ENCODE peak calls at places on chromosomes 6 and 20, in four cellular contexts. D is tibial nerve, F is transverse colon, B is heart left ventricle. K is an unnamed sample.

GRCh38 chr6:26532699-26533523 is 5.3 kb upstream of the HMGN4 start:
- DNase-seq in F (peak; percentile 92), D (peak; percentile 98), B (peak; percentile 81), K (peak; percentile 92)

GRCh38 chr6:72788188-72788587 is 166.3 kb downstream of the KCNQ5 start:
- DNase-seq in B (no peak), F (no peak), D (no peak), K (no peak)

GRCh38 chr6:6596529-6596928 is 8.0 kb downstream of the LY86 start:
- DNase-seq in B (peak; percentile 54), F (no peak), D (no peak), K (no peak)

GRCh38 chr6:28807682-28808280 is 116.0 kb downstream of the TRIM27 start:
- DNase-seq in F (no peak), D (no peak), B (no peak), K (no peak)

GRCh38 chr20:17874271-17875105 is 94.1 kb downstream of the SNX5 start:
- DNase-seq in D (no peak), B (no peak), F (no peak), K (no peak)

GRCh38 chr20:32537657-32538525 is 47.2 kb downstream of the NOL4L start:
- DNase-seq in B (no peak), D (no peak), F (no peak), K (no peak)

GRCh38 chr6:112007805-112008204 is 46.1 kb upstream of the CCN6 start:
- DNase-seq in B (no peak), F (peak; percentile 11), D (peak; percentile 37), K (peak; percentile 32)

GRCh38 chr6:110415297-110415916 is at the start of gene DDO:
- DNase-seq in F (peak; percentile 52), B (peak; percentile 85), D (peak; percentile 8), K (peak; percentile 83)

GRCh38 chr6:169838291-169839028 is 87.0 kb downstream of the ERMARD start:
- DNase-seq in D (no peak), B (no peak), F (no peak), K (no peak)

GRCh38 chr6:133055527-133055966 is 185.6 kb upstream of the EYA4 start:
- DNase-seq in D (no peak), B (no peak), F (no peak), K (no peak)

GRCh38 chr20:1463971-1464570 is 2.6 kb downstream of the NSFL1C start:
- DNase-seq in F (no peak), D (no peak), B (no peak), K (no peak)

GRCh38 chr20:21101453-21102251 is 4.5 kb downstream of the LINC00237 start:
- DNase-seq in B (no peak), D (no peak), F (no peak), K (no peak)

GRCh38 chr6:137403855-137404254 is 90.3 kb downstream of the OLIG3 start:
- DNase-seq in B (no peak), D (no peak), F (no peak), K (no peak)

GRCh38 chr6:5302995-5303622 is 41.8 kb downstream of the FARS2 start:
- DNase-seq in F (peak; percentile 55), D (no peak), B (peak; percentile 27), K (no peak)

GRCh38 chr6:139271056-139271455 is 20.7 kb downstream of the TXLNB start:
- DNase-seq in D (no peak), F (peak; percentile 32), B (no peak), K (no peak)

GRCh38 chr6:135722679-135723078 is 128.8 kb upstream of the PDE7B start:
- DNase-seq in B (no peak), D (no peak), F (no peak), K (no peak)

GRCh38 chr6:1107578-1107977 is 204.3 kb upstream of the FOXQ1 start:
- DNase-seq in F (no peak), B (no peak), D (no peak), K (no peak)

GRCh38 chr6:36735110-36735971 is 37.7 kb downstream of the RAB44 start:
- DNase-seq in D (peak; percentile 86), B (peak; percentile 88), F (peak; percentile 79), K (peak; percentile 87)

DNA sequence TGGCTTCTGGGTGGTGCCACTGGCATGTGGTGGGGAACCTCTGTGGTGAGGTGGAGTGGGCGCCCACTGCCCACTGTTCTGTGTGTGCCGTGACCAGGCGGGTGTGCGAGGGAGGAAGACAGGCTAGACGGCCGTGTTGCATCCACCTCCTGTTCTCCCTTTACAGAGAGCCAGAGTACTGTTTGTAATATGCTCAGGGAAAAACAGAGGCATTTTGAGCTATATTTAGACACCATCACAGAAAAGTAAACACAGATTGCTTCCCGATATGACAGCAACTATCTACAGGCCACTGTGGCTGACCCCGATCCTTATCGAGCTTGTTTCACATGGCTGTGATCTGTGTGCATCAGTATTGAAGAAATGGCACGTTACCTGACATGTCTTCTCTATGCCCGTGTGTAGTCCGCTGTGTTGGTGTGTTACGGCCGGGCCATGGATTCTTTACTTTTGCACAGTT is 45.6 kb downstream of the ARID1B start:
- DNase-seq in B (no peak), D (no peak), F (no peak), K (no peak)
- H3K4me3 ChIP-seq in B (no peak overlapping the region), D (no peak overlapping the region), F (no peak overlapping the region), K (no peak overlapping the region)

GRCh38 chr20:35729283-35729807 is 12.7 kb downstream of the RBM39 start:
- DNase-seq in D (no peak), B (no peak), F (no peak), K (no peak)
- TF ChIP-seq POLR2A in D (no peak), B (no peak), F (no peak), K (no peak)

GRCh38 chr6:30886897-30887255 is 2.6 kb downstream of the DDR1 start:
- DNase-seq in D (no peak), F (no peak), B (no peak), K (no peak)
- H3K4me3 ChIP-seq in D (no peak overlapping the region), F (no peak overlapping the region), B (no peak overlapping the region), K (no peak overlapping the region)

DNA sequence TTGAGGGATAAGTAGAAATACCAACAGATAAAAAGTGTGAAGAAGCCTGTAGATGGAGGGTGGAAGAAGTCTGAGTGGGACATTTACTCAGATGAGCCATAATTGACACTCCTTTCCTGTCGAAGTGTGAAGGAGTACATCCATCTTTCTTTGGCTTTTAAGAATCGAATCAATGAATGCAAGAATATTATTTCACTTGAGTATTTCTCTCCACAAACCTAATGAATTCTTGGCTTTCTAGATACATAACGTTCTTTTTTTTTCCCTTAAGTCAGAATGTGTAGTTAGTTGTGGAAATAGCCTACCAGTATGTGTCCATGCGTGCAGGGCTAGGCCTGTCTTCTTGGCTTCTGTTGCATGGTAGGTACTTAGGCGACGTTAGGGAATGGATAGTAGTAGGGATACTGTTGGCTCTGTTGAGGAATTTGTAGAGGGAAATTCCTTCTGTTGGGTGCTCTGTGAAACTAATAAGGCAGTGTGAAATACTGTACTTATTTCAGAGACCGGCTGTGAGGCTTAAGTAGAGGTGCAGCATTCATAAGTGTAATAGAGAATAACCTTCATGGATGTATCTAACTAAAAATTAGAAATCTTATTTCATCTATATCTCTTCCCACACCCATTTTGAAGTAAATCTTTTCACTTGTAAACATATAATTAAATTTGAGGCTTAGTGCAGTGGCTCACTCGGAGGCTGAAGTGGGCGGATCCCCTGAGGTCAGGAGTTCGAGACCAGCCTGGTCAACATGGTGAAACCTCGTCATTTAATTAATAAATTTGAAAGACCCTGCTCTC is 1.5 kb downstream of the RPS18 start:
- DNase-seq in D (no peak), F (no peak), B (no peak), K (no peak)
- TF ChIP-seq POLR2A in D (no peak), F (no peak), B (no peak), K (no peak)

GRCh38 chr6:3356056-3356823 is 97.5 kb downstream of the PSMG4 start:
- DNase-seq in B (peak; percentile 68), D (peak; percentile 78), F (peak; percentile 77), K (peak; percentile 72)

GRCh38 chr6:3356824-3357420 is 98.2 kb downstream of the PSMG4 start:
- DNase-seq in D (no peak), F (no peak), B (no peak), K (no peak)

GRCh38 chr6:3353939-3354338 is 95.2 kb downstream of the PSMG4 start:
- DNase-seq in F (no peak), D (no peak), B (no peak), K (no peak)

GRCh38 chr6:3355011-3355357 is 96.2 kb downstream of the PSMG4 start:
- DNase-seq in D (no peak), B (no peak), F (no peak), K (no peak)

GRCh38 chr6:3355358-3356055 is 96.8 kb downstream of the PSMG4 start:
- DNase-seq in D (peak; percentile 65), F (peak; percentile 46), B (peak; percentile 29), K (peak; percentile 41)
- H3K4me3 ChIP-seq in D (peak overlapping the region; percentile 49), F (no peak overlapping the region), B (peak overlapping the region; percentile 60), K (peak overlapping the region; percentile 27)

GRCh38 chr20:51541189-51542032 is 1.1 kb downstream of the NFATC2 start:
- DNase-seq in F (peak; percentile 76), D (peak; percentile 81), B (peak; percentile 89), K (peak; percentile 72)
- TF ChIP-seq POLR2A in F (no peak), D (no peak), B (no peak), K (no peak)

GRCh38 chr6:15504040-15504491 is 158.8 kb downstream of the DTNBP1 start:
- DNase-seq in D (peak; percentile 47), B (peak; percentile 59), F (peak; percentile 16), K (peak; percentile 55)
- H3K4me3 ChIP-seq in D (peak overlapping the region; percentile 40), B (peak overlapping the region; percentile 33), F (no peak overlapping the region), K (peak overlapping the region; percentile 8)

DNA sequence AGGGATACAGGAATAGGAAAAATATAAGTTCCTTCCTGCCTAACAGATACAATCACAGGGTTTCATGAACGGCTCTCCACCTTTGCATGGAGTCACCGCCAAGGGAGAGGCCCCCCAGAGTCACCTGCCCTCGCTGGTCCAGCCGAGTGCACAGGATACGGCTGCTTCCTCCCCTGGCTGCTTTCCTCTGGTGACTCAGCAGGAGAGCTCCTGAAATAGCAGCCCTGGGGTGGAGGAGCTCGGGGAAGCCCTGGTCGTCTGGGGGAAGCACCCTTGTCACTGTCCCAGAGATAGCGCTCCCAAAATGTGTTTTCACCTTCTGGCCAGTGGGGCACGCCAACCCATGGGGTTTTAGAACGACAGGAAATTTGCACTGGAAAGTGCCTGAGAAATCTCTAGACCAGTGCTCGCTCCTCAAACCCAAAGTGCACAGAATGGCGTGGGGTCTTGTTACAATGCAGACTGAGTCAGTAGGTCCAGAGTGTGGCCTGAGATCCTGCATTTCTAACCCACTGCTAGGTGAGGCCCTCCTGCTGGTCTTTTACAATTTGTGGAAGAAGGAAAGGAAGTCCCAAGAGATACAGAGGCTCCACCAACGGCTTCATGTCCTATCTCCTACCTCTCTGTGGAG is 35.9 kb upstream of the FAM50B start:
- DNase-seq in D (no peak), B (peak; percentile 86), F (no peak), K (peak; percentile 69)
- TF ChIP-seq POLR2A in D (no peak), B (no peak), F (no peak), K (no peak)

GRCh38 chr6:34451192-34451591 is 14.7 kb upstream of the PACSIN1 start:
- DNase-seq in F (no peak), D (no peak), B (no peak), K (no peak)
- H3K4me3 ChIP-seq in F (no peak overlapping the region), D (no peak overlapping the region), B (no peak overlapping the region), K (no peak overlapping the region)